ENCODE peak calls at places on chromosomes 13 and 19, in nine cellular contexts. U, Z, A, H, B, W, Q, Y and X are unnamed samples.

GRCh38 chr19:42253245-42254082 is 1.5 kb downstream of the ERF start:
- DNase-seq in U (peak; percentile 53), Z (peak; percentile 57), A (peak; percentile 57), H (peak; percentile 74), B (peak; percentile 48), W (no peak), Q (peak; percentile 76), Y (no peak), X (no peak)

GRCh38 chr19:41591951-41592562 is 16.1 kb downstream of the CEACAM21 start:
- DNase-seq in U (no peak), Z (no peak), A (no peak), H (no peak), B (no peak), W (no peak), Q (no peak), Y (no peak), X (no peak)

GRCh38 chr13:75785130-75785529 is 149.0 kb downstream of the LMO7 start:
- DNase-seq in U (no peak), Z (no peak), A (no peak), H (no peak), B (peak; percentile 70), W (peak; percentile 75), Q (no peak), Y (no peak), X (no peak)

GRCh38 chr13:49240017-49240416 is 7.7 kb upstream of the CDADC1 start:
- DNase-seq in U (peak; percentile 62), Z (no peak), A (no peak), H (no peak), B (peak; percentile 51), W (peak; percentile 45), Q (peak; percentile 40), Y (no peak), X (no peak)

GRCh38 chr19:2722541-2723344 is 1.6 kb upstream of the DIRAS1 start:
- DNase-seq in U (peak; percentile 97), Z (no peak), A (no peak), H (peak; percentile 86), B (peak; percentile 82), W (peak; percentile 82), Q (no peak), Y (no peak), X (peak; percentile 100)

GRCh38 chr13:50574731-50575130 is 268.8 kb downstream of the DLEU7 start:
- DNase-seq in U (peak; percentile 71), Z (no peak), A (no peak), H (no peak), B (peak; percentile 71), W (peak; percentile 93), Q (no peak), Y (no peak), X (no peak)

GRCh38 chr19:18249834-18250233 is 23.6 kb upstream of the PDE4C start:
- DNase-seq in U (no peak), Z (no peak), A (no peak), H (no peak), B (no peak), W (no peak), Q (no peak), Y (no peak), X (no peak)

GRCh38 chr19:3818479-3818878 is 32.3 kb upstream of the MATK start:
- DNase-seq in U (peak; percentile 70), Z (no peak), A (no peak), H (no peak), B (peak; percentile 16), W (peak; percentile 14), Q (no peak), Y (no peak), X (peak; percentile 60)

GRCh38 chr13:57045816-57046691 is 94.7 kb upstream of the PRR20A start:
- DNase-seq in U (no peak), Z (no peak), A (no peak), H (no peak), B (peak; percentile 50), W (no peak), Q (no peak), Y (no peak), X (no peak)

GRCh38 chr13:76759877-76760276 is 126.3 kb downstream of the KCTD12 start:
- DNase-seq in U (no peak), Z (no peak), A (no peak), H (no peak), B (peak; percentile 46), W (peak; percentile 36), Q (no peak), Y (no peak), X (no peak)

GRCh38 chr13:97338571-97338970 is 95.4 kb upstream of the RAP2A start:
- DNase-seq in U (no peak), Z (no peak), A (no peak), H (no peak), B (no peak), W (no peak), Q (no peak), Y (no peak), X (no peak)

GRCh38 chr13:113441661-113442060 is 11.6 kb downstream of the ADPRHL1 start:
- DNase-seq in U (no peak), Z (no peak), A (no peak), H (no peak), B (no peak), W (no peak), Q (no peak), Y (no peak), X (no peak)

GRCh38 chr13:50588736-50589135 is 254.8 kb downstream of the DLEU7 start:
- DNase-seq in U (no peak), Z (no peak), A (no peak), H (no peak), B (no peak), W (peak; percentile 25), Q (no peak), Y (no peak), X (no peak)

GRCh38 chr13:42377640-42378382 is 105.9 kb downstream of the AKAP11 start:
- DNase-seq in U (no peak), Z (no peak), A (peak; percentile 94), H (no peak), B (peak; percentile 27), W (peak; percentile 19), Q (no peak), Y (no peak), X (no peak)

GRCh38 chr13:112894673-112895481 is 74.1 kb upstream of the MCF2L start:
- DNase-seq in U (no peak), Z (no peak), A (no peak), H (no peak), B (no peak), W (no peak), Q (no peak), Y (no peak), X (no peak)

GRCh38 chr13:111521691-111522229 is 201.3 kb downstream of the TEX29 start:
- DNase-seq in U (no peak), Z (no peak), A (no peak), H (no peak), B (no peak), W (no peak), Q (no peak), Y (no peak), X (no peak)

GRCh38 chr19:40716031-40716654 is 543 bp downstream of the COQ8B start:
- DNase-seq in U (no peak), Z (peak; percentile 34), A (peak; percentile 68), H (peak; percentile 89), B (no peak), W (no peak), Q (peak; percentile 18), Y (no peak), X (peak; percentile 76)